ENCODE peak calls at places on chromosomes 1 and 21, in four cellular contexts. Q is cardiac fibroblast, J is left ventricle myocardium inferior, E is chondrocyte. S is an unnamed sample.

GRCh38 chr1:10649484-10650201 is 146.8 kb downstream of the CASZ1 start:
- DNase-seq in E (no peak), Q (no peak), J (no peak), S (no peak)

GRCh38 chr1:29569971-29570634 is 333.8 kb downstream of the PTPRU start:
- DNase-seq in Q (peak; percentile 59), J (no peak), E (no peak), S (no peak)

GRCh38 chr21:45737485-45738166 is 94.1 kb downstream of the PCBP3 start:
- DNase-seq in E (no peak), Q (no peak), J (no peak), S (peak; percentile 51)

GRCh38 chr1:16144325-16145029 is 11.4 kb downstream of the EPHA2 start:
- DNase-seq in E (no peak), J (no peak), Q (no peak), S (no peak)

GRCh38 chr1:207314836-207315235 is 6.6 kb upstream of the CD55 start:
- DNase-seq in Q (no peak), E (no peak), J (no peak), S (no peak)

GRCh38 chr1:114458208-114458777 is 52.7 kb downstream of the TRIM33 start:
- DNase-seq in Q (peak; percentile 81), E (no peak), J (no peak), S (no peak)

GRCh38 chr1:226891846-226892533 is 21.6 kb downstream of the PSEN2 start:
- DNase-seq in Q (peak; percentile 53), E (no peak), J (no peak), S (no peak)

GRCh38 chr1:46862348-46862747 is 63.5 kb downstream of the CYP4B1 start:
- DNase-seq in Q (no peak), E (peak; percentile 62), J (no peak), S (no peak)

GRCh38 chr1:50181027-50181663 is 72.4 kb downstream of the ELAVL4 start:
- DNase-seq in J (no peak), Q (no peak), E (no peak), S (no peak)

GRCh38 chr1:153880962-153881361 is 41.8 kb downstream of the GATAD2B start:
- DNase-seq in E (no peak), Q (peak; percentile 95), J (peak; percentile 85), S (peak; percentile 95)

GRCh38 chr1:117147856-117148588 is 26.5 kb upstream of the TRIM45 start:
- DNase-seq in J (no peak), E (no peak), Q (peak; percentile 13), S (no peak)

GRCh38 chr1:220528679-220529529 is 968 bp downstream of the MARK1 start:
- DNase-seq in Q (no peak), E (no peak), J (peak; percentile 16), S (no peak)

GRCh38 chr1:230099435-230099834 is 32.4 kb downstream of the GALNT2 start:
- DNase-seq in Q (no peak), J (no peak), E (no peak), S (no peak)

GRCh38 chr1:232144696-232145230 is 485.2 kb downstream of the SIPA1L2 start:
- DNase-seq in E (no peak), Q (no peak), J (no peak), S (no peak)

GRCh38 chr1:117572546-117572945 is 33.3 kb upstream of the TENT5C start:
- DNase-seq in E (no peak), Q (no peak), J (no peak), S (no peak)

GRCh38 chr1:97758589-97759057 is 162.2 kb downstream of the DPYD start:
- DNase-seq in J (no peak), E (no peak), Q (no peak), S (no peak)

GRCh38 chr1:5389101-5389885 is 602.9 kb downstream of the NPHP4 start:
- DNase-seq in Q (no peak), E (no peak), J (no peak), S (no peak)

GRCh38 chr1:194076646-194077045 is 890.2 kb upstream of the B3GALT2 start:
- DNase-seq in Q (peak; percentile 23), J (no peak), E (no peak), S (no peak)

GRCh38 chr1:90854559-90854958 is 137.5 kb upstream of the BARHL2 start:
- DNase-seq in E (no peak), Q (no peak), J (no peak), S (no peak)

GRCh38 chr1:66088787-66089186 is 296.1 kb downstream of the PDE4B start:
- DNase-seq in Q (no peak), J (no peak), E (no peak), S (no peak)

GRCh38 chr1:6869002-6869380 is 83.7 kb downstream of the CAMTA1 start:
- DNase-seq in E (no peak), J (no peak), Q (no peak), S (no peak)

DNA sequence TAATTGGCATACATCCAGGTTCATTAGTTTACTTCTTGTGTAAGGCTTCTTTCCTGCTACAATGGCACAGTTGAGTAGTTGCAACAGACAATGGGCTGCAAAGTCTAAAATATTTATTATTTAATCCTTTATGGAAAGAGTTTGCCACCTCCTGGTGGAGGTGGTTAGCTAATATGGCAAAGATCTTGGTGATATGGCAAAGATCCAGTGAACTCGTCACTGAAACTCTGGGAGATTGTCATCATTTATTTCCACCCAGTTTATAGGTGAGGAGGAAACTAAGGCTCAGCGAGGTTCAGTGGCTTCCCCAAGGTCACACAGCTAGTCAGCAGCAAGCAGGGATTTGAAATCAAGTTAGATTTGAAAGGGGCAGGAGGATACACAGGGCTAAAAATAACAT is 16.1 kb upstream of the IFFO2 start:
- DNase-seq in Q (peak; percentile 44), E (no peak), J (no peak), S (no peak)
- TF ChIP-seq CTCF in Q (peak; percentile 24), E (peak; percentile 75), J (peak; percentile 55), S (peak; percentile 56)

DNA sequence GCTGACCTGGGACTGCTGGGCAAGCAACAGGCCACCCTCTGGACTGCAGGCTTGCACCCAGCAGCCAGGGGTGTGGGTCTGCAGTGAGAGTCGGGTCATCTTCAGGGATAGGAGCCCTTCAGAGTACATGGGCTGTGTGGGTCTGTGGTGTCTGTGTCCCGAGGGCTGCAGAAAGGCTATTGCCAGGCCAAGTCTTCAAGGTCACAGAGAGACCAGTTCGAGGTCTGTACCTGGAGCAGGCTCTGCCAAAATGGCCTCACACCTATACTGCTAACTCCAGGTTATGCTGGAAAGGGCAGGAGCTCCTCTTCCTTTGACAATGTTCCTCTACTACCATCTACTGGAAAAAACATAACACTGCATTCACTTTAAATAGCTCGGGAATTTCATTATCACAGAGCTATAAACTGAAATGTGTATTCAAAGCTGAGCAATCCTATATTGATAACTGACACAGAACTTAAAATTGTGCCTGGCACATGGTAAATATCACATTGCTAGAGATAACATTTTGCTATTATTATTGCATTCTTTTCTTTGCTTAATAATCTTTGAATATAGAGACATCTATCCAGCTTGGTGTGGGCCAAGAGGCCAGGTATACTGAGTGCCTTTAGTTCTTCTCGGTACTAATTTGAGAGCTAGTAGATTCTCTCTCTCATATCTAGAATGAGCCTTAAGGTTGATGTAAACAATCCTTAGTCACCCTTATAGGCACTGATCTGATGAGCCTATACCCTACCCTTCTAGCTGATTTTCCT is 6.9 kb upstream of the DNAH14 start:
- DNase-seq in J (no peak), E (no peak), Q (peak; percentile 54), S (no peak)
- TF ChIP-seq CTCF in J (peak; percentile 76), E (peak; percentile 88), Q (peak; percentile 77), S (peak; percentile 74)

GRCh38 chr1:35557118-35557610 is at the start of gene KIAA0319L:
- DNase-seq in Q (peak; percentile 53), E (peak; percentile 97), J (peak; percentile 90), S (no peak)

GRCh38 chr1:35555601-35556477 is 1.4 kb downstream of the KIAA0319L start:
- DNase-seq in Q (peak; percentile 91), J (no peak), E (no peak), S (no peak)

GRCh38 chr1:35557611-35558373 is at the start of gene NCDN:
- DNase-seq in E (peak; percentile 99), Q (peak; percentile 97), J (peak; percentile 98), S (peak; percentile 99)

GRCh38 chr1:35555212-35555584 is 2.0 kb downstream of the KIAA0319L start:
- DNase-seq in J (no peak), E (no peak), Q (peak; percentile 44), S (no peak)

DNA sequence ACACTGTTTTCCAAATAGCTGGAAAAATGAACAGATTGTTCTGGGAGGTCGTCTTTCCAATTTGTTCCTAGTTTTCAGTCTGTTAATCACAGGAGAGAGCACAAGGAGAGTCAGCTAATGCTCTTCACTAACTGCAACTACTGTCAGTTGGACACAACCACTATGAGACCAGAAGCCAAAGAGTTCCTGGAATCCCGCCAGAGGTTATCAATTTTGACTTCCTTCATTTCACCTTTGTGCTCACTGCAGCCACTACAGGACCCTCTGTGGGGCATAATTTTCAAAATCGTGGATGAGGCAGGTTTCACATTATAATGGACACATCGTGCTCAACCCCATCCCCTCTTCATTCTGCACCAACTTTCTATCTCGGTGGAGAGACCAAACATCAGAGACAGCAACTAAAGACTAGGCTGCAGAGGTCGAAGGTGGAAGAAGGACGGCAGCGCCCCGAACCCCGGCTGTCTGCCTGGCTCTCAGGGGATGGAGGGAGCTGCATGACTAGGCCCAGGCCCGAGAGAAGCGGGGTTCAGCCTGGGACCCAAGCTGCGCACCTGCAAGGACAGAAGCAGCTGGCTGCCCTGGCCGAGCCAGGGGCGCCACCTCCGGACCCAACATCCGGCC is 597 bp downstream of the KIAA0319L start:
- DNase-seq in Q (no peak), J (no peak), E (no peak), S (no peak)
- TF ChIP-seq CTCF in Q (no peak), J (no peak), E (no peak), S (peak; percentile 5)

DNA sequence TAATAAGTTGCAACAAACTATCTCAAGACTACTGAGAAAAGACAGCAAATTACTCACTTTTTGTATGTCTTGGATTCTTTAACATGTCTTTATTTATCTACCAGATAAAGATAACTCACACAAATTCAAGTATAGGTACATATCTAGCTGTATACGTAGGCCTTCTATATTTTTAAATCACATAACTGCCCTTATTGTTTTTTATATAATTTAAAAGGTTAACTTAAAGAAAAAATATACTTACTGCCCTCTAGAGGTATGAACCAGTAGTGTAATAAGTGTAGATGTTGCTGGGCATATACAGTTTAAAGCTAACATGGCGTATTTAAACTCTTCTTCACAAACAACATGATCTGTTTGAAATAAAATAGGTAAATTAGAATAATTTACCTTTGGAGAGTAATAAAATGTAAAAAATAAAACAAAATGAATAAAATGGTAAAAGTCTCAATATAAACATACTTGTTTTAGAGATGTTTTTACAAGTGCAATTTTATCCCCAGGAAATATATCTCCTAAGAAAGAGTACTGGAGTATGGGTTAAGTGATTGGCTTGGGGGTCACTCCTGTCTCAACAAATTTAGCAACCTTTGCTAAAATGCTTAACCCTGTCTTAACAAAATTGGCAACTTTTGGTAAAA is 235.2 kb downstream of the KCNT2 start:
- DNase-seq in E (no peak), Q (peak; percentile 57), J (no peak), S (no peak)
- TF ChIP-seq CTCF in E (peak; percentile 81), Q (peak; percentile 42), J (peak; percentile 62), S (peak; percentile 48)

DNA sequence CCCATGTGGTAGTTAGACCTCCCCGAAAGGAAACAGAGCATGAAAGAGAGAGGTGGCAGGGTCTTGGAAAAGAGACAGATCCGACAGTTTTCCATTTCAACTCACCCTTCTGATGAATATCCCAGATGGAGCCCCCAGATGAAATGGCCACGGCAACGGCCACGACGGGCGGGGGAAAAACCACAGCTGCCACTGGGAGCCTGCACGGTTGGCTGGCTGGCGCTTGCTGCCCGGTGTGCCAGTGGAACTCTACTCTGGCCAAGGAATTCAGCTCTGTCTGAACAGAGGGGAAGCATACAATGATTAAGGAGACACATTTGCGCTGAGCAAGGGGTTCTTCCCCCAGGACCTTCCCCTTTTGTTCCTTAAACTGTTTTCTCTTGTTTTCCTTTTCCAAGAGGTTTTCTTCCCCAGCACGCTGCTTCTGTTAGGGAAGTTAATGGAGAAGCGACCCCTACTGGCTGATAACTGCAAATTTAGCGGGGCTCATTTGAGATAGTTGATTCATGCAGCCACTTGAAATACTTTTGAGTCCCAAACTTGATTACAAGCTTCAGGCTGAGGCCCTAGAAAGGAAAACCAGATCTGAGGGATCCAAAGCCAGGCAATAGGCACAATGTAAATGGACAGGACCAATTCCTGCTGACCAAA is 1122.5 kb downstream of the NCAM2 start:
- DNase-seq in J (no peak), Q (peak; percentile 2), E (no peak), S (no peak)
- TF ChIP-seq CTCF in J (no peak), Q (peak; percentile 35), E (peak; percentile 71), S (peak; percentile 57)

GRCh38 chr21:42276526-42277154 is 38.6 kb downstream of the TFF3 start:
- DNase-seq in E (no peak), Q (no peak), J (no peak), S (no peak)
- TF ChIP-seq CTCF in E (peak; percentile 62), Q (no peak), J (peak; percentile 27), S (peak; percentile 37)